ENCODE peak calls at places on chromosomes 1 and 21, in ten cellular contexts. V is mammary epithelial cell, Y is HCT116, X is MM.1S, W is mesenchymal stem cell, B is neural progenitor cell, P is GM23248, Z is IMR-90, O is H9, F is H1. R is an unnamed sample.

GRCh38 chr1:79599257-79599656 is 592.7 kb upstream of the ADGRL4 start:
- DNase-seq in V (no peak), Y (no peak), X (no peak), W (no peak), B (no peak), P (no peak), Z (no peak), O (no peak), F (no peak), R (no peak)

GRCh38 chr21:17925900-17926299 is 106.7 kb upstream of the C21orf91 start:
- DNase-seq in V (no peak), Y (no peak), X (peak; percentile 63), W (peak; percentile 52), B (peak; percentile 27), P (peak; percentile 39), Z (peak; percentile 24), O (no peak), F (no peak), R (peak; percentile 24)

GRCh38 chr1:1177452-1178206 is 3.9 kb downstream of the TTLL10 start:
- DNase-seq in V (no peak), Y (no peak), X (no peak), W (no peak), B (peak; percentile 1), P (no peak), Z (no peak), O (no peak), F (no peak), R (no peak)

GRCh38 chr1:227125929-227126545 is 185.9 kb downstream of the COQ8A start:
- DNase-seq in V (no peak), Y (no peak), X (no peak), W (no peak), B (peak; percentile 41), P (no peak), Z (no peak), O (peak; percentile 44), F (no peak), R (no peak)

GRCh38 chr1:245797592-245798366 is 643.0 kb downstream of the KIF26B start:
- DNase-seq in V (no peak), Y (peak; percentile 34), X (no peak), W (no peak), B (peak; percentile 63), P (peak; percentile 34), Z (no peak), O (peak; percentile 49), F (peak; percentile 82), R (no peak)

GRCh38 chr1:53071167-53071865 is 9.3 kb downstream of the PODN start:
- DNase-seq in V (no peak), Y (no peak), X (no peak), W (no peak), B (no peak), P (no peak), Z (no peak), O (no peak), F (no peak), R (no peak)

GRCh38 chr1:212529211-212529731 is 79.3 kb upstream of the ATF3 start:
- DNase-seq in V (peak; percentile 45), Y (no peak), X (no peak), W (no peak), B (no peak), P (peak; percentile 80), Z (peak; percentile 61), O (no peak), F (no peak), R (no peak)

GRCh38 chr1:232983375-232983774 is 33.0 kb downstream of the NTPCR start:
- DNase-seq in V (no peak), Y (no peak), X (no peak), W (no peak), B (no peak), P (no peak), Z (no peak), O (no peak), F (no peak), R (no peak)

GRCh38 chr1:165144757-165145397 is 211.6 kb downstream of the LMX1A start:
- DNase-seq in V (peak; percentile 48), Y (peak; percentile 47), X (peak; percentile 74), W (peak; percentile 45), B (peak; percentile 76), P (peak; percentile 69), Z (peak; percentile 44), O (peak; percentile 67), F (peak; percentile 80), R (peak; percentile 81)

GRCh38 chr1:15755643-15756040 is 3.0 kb upstream of the FBLIM1 start:
- DNase-seq in V (no peak), Y (no peak), X (no peak), W (no peak), B (no peak), P (peak; percentile 54), Z (no peak), O (peak; percentile 27), F (no peak), R (no peak)

GRCh38 chr1:26288311-26288941 is 8.5 kb downstream of the SH3BGRL3 start:
- DNase-seq in V (no peak), Y (no peak), X (no peak), W (no peak), B (no peak), P (peak; percentile 44), Z (peak; percentile 30), O (no peak), F (no peak), R (no peak)

GRCh38 chr1:213138391-213138790 is 87.3 kb downstream of the RPS6KC1 start:
- DNase-seq in V (no peak), Y (no peak), X (no peak), W (no peak), B (no peak), P (no peak), Z (no peak), O (no peak), F (no peak), R (no peak)

GRCh38 chr1:30904191-30904961 is 4.2 kb downstream of the SDC3 start:
- DNase-seq in V (no peak), Y (no peak), X (no peak), W (no peak), B (no peak), P (no peak), Z (no peak), O (no peak), F (no peak), R (no peak)

GRCh38 chr1:11514366-11514765 is 35.4 kb downstream of the DISP3 start:
- DNase-seq in V (no peak), Y (no peak), X (no peak), W (no peak), B (no peak), P (no peak), Z (no peak), O (no peak), F (no peak), R (no peak)

GRCh38 chr1:229452956-229453801 is 19.3 kb upstream of the ACTA1 start:
- DNase-seq in V (no peak), Y (peak; percentile 4), X (peak; percentile 71), W (peak; percentile 32), B (peak; percentile 44), P (peak; percentile 25), Z (peak; percentile 50), O (no peak), F (no peak), R (no peak)

GRCh38 chr1:91761303-91761721 is 124.6 kb downstream of the TGFBR3 start:
- DNase-seq in V (no peak), Y (no peak), X (no peak), W (no peak), B (peak; percentile 79), P (peak; percentile 16), Z (no peak), O (no peak), F (no peak), R (no peak)

GRCh38 chr21:46264690-46265144 is 20.7 kb downstream of the MCM3AP start:
- DNase-seq in V (no peak), Y (no peak), X (no peak), W (no peak), B (no peak), P (no peak), Z (no peak), O (no peak), F (no peak), R (no peak)

GRCh38 chr1:1928231-1929101 is 9.4 kb upstream of the TMEM52 start:
- DNase-seq in V (no peak), Y (no peak), X (no peak), W (no peak), B (no peak), P (no peak), Z (no peak), O (no peak), F (no peak), R (no peak)

GRCh38 chr1:80755944-80756343 is 1044.8 kb upstream of the ADGRL2 start:
- DNase-seq in V (no peak), Y (no peak), X (no peak), W (no peak), B (no peak), P (no peak), Z (no peak), O (no peak), F (no peak), R (no peak)

GRCh38 chr1:203267912-203268311 is 37.4 kb upstream of the BTG2 start:
- DNase-seq in V (no peak), Y (no peak), X (no peak), W (no peak), B (no peak), P (no peak), Z (no peak), O (no peak), F (no peak), R (no peak)
- H3K9ac ChIP-seq in V (no peak overlapping the region), Y (peak overlapping the region; percentile 1), X (peak overlapping the region; percentile 36), W (peak overlapping the region; percentile 96), B (no peak overlapping the region), P (peak overlapping the region; percentile 76), Z (peak overlapping the region; percentile 11), O (no peak overlapping the region), F (no peak overlapping the region), R (peak overlapping the region; percentile 9)

GRCh38 chr1:152932170-152932811 is 14.7 kb upstream of the SPRR5 start:
- DNase-seq in V (peak; percentile 91), Y (no peak), X (no peak), W (no peak), B (no peak), P (no peak), Z (no peak), O (no peak), F (no peak), R (no peak)
- H3K9me3 ChIP-seq in V (no peaks in the 10 kb centered on the region), Y (no peaks in the 10 kb centered on the region), X (no peaks in the 10 kb centered on the region), W (no peaks in the 10 kb centered on the region), B (peaks cover 15% of the 10 kb centered on the region), P (no peaks in the 10 kb centered on the region), Z (no peaks in the 10 kb centered on the region), O (peaks cover under 1% of the 10 kb centered on the region), F (peaks cover 3% of the 10 kb centered on the region), R (no peaks in the 10 kb centered on the region)

GRCh38 chr1:42768172-42768571 is 1.1 kb downstream of the C1orf50 start:
- DNase-seq in V (no peak), Y (no peak), X (no peak), W (no peak), B (no peak), P (no peak), Z (no peak), O (no peak), F (no peak), R (no peak)
- H3K9ac ChIP-seq in V (peak overlapping the region; percentile 81), Y (peak overlapping the region; percentile 81), X (peak overlapping the region; percentile 74), W (peak overlapping the region; percentile 96), B (peak overlapping the region; percentile 57), P (peak overlapping the region; percentile 90), Z (peak overlapping the region; percentile 79), O (no peak overlapping the region), F (no peak overlapping the region), R (peak overlapping the region; percentile 92)

GRCh38 chr1:82160903-82161302 is 360.2 kb downstream of the ADGRL2 start:
- DNase-seq in V (no peak), Y (no peak), X (no peak), W (peak; percentile 24), B (no peak), P (no peak), Z (no peak), O (no peak), F (no peak), R (no peak)
- H3K9me3 ChIP-seq in V (no peaks in the 10 kb centered on the region), Y (no peaks in the 10 kb centered on the region), X (no peaks in the 10 kb centered on the region), W (no peaks in the 10 kb centered on the region), B (no peaks in the 10 kb centered on the region), P (no peaks in the 10 kb centered on the region), Z (no peaks in the 10 kb centered on the region), O (no peaks in the 10 kb centered on the region), F (no peaks in the 10 kb centered on the region), R (no peaks in the 10 kb centered on the region)

R was measured in SK-N-MC.